ENCODE peak calls at places on chromosomes 6 and 20, in ten cellular contexts. One of them, this sample, is unnamed. For H3K4me1, the result is how much of the 10 kb centered on the place peaks cover.

GRCh38 chr6:169961772-169962561 is 210.5 kb downstream of the ERMARD start:
- DNase-seq in heart left ventricle: no peak
- DNase-seq in left lung: no peak
- DNase-seq in heart right ventricle: peak
- DNase-seq in A549: no peak
- DNase-seq in mucosa of descending colon: no peak
- DNase-seq in lower lobe of right lung: peak
- DNase-seq in left ventricle myocardium inferior: peak
- DNase-seq in neural progenitor cell: peak
- DNase-seq in pancreas: peak
- DNase-seq in this sample: peak

GRCh38 chr20:1327241-1327653 is 1.7 kb downstream of the SDCBP2 start:
- DNase-seq in heart left ventricle: no peak
- DNase-seq in left lung: peak
- DNase-seq in heart right ventricle: no peak
- DNase-seq in A549: no peak
- DNase-seq in mucosa of descending colon: peak
- DNase-seq in lower lobe of right lung: peak
- DNase-seq in left ventricle myocardium inferior: no peak
- DNase-seq in neural progenitor cell: no peak
- DNase-seq in pancreas: peak
- DNase-seq in this sample: peak

GRCh38 chr6:33073431-33073871 is at the start of gene HLA-DPA1:
- DNase-seq in heart left ventricle: peak
- DNase-seq in left lung: peak
- DNase-seq in heart right ventricle: no peak
- DNase-seq in A549: peak
- DNase-seq in mucosa of descending colon: peak
- DNase-seq in lower lobe of right lung: peak
- DNase-seq in left ventricle myocardium inferior: no peak
- DNase-seq in neural progenitor cell: no peak
- DNase-seq in pancreas: no peak
- DNase-seq in this sample: peak

GRCh38 chr6:4977468-4977867 is 26.4 kb downstream of the RPP40 start:
- DNase-seq in heart left ventricle: no peak
- DNase-seq in left lung: no peak
- DNase-seq in heart right ventricle: no peak
- DNase-seq in A549: no peak
- DNase-seq in mucosa of descending colon: no peak
- DNase-seq in lower lobe of right lung: no peak
- DNase-seq in left ventricle myocardium inferior: no peak
- DNase-seq in neural progenitor cell: no peak
- DNase-seq in pancreas: no peak
- DNase-seq in this sample: no peak

GRCh38 chr20:1296922-1297321 is 30.8 kb downstream of the SNPH start:
- DNase-seq in heart left ventricle: no peak
- DNase-seq in left lung: no peak
- DNase-seq in heart right ventricle: no peak
- DNase-seq in A549: no peak
- DNase-seq in mucosa of descending colon: no peak
- DNase-seq in lower lobe of right lung: no peak
- DNase-seq in left ventricle myocardium inferior: no peak
- DNase-seq in neural progenitor cell: no peak
- DNase-seq in pancreas: no peak
- DNase-seq in this sample: no peak

GRCh38 chr6:39855356-39855995 is 63.3 kb downstream of the DAAM2 start:
- DNase-seq in heart left ventricle: no peak
- DNase-seq in left lung: no peak
- DNase-seq in heart right ventricle: no peak
- DNase-seq in A549: no peak
- DNase-seq in mucosa of descending colon: no peak
- DNase-seq in lower lobe of right lung: no peak
- DNase-seq in left ventricle myocardium inferior: no peak
- DNase-seq in neural progenitor cell: no peak
- DNase-seq in pancreas: no peak
- DNase-seq in this sample: no peak

GRCh38 chr6:39962831-39963230 is 28.6 kb upstream of the MOCS1 start:
- DNase-seq in heart left ventricle: no peak
- DNase-seq in left lung: no peak
- DNase-seq in heart right ventricle: no peak
- DNase-seq in A549: no peak
- DNase-seq in mucosa of descending colon: no peak
- DNase-seq in lower lobe of right lung: no peak
- DNase-seq in left ventricle myocardium inferior: no peak
- DNase-seq in neural progenitor cell: no peak
- DNase-seq in pancreas: no peak
- DNase-seq in this sample: no peak

GRCh38 chr6:126657556-126658129 is 317.7 kb downstream of the CENPW start:
- DNase-seq in heart left ventricle: no peak
- DNase-seq in left lung: no peak
- DNase-seq in heart right ventricle: no peak
- DNase-seq in A549: peak
- DNase-seq in mucosa of descending colon: peak
- DNase-seq in lower lobe of right lung: no peak
- DNase-seq in left ventricle myocardium inferior: no peak
- DNase-seq in neural progenitor cell: peak
- DNase-seq in pancreas: no peak
- DNase-seq in this sample: no peak

GRCh38 chr20:53866787-53867740 is 203.3 kb downstream of the BCAS1 start:
- DNase-seq in heart left ventricle: no peak
- DNase-seq in left lung: no peak
- DNase-seq in heart right ventricle: no peak
- DNase-seq in A549: no peak
- DNase-seq in mucosa of descending colon: no peak
- DNase-seq in lower lobe of right lung: no peak
- DNase-seq in left ventricle myocardium inferior: no peak
- DNase-seq in neural progenitor cell: peak
- DNase-seq in pancreas: no peak
- DNase-seq in this sample: no peak

GRCh38 chr6:126539022-126539421 is 199.1 kb downstream of the CENPW start:
- DNase-seq in heart left ventricle: no peak
- DNase-seq in left lung: no peak
- DNase-seq in heart right ventricle: no peak
- DNase-seq in A549: peak
- DNase-seq in mucosa of descending colon: no peak
- DNase-seq in lower lobe of right lung: no peak
- DNase-seq in left ventricle myocardium inferior: no peak
- DNase-seq in neural progenitor cell: no peak
- DNase-seq in pancreas: no peak
- DNase-seq in this sample: no peak

GRCh38 chr20:62907377-62908317 is 18.7 kb downstream of the DIDO1 start:
- DNase-seq in heart left ventricle: no peak
- DNase-seq in left lung: no peak
- DNase-seq in heart right ventricle: no peak
- DNase-seq in A549: no peak
- DNase-seq in mucosa of descending colon: no peak
- DNase-seq in lower lobe of right lung: peak
- DNase-seq in left ventricle myocardium inferior: no peak
- DNase-seq in neural progenitor cell: peak
- DNase-seq in pancreas: no peak
- DNase-seq in this sample: no peak

GRCh38 chr6:109325400-109325801 is 56.9 kb downstream of the CD164 start:
- DNase-seq in heart left ventricle: no peak
- DNase-seq in left lung: no peak
- DNase-seq in heart right ventricle: no peak
- DNase-seq in A549: no peak
- DNase-seq in mucosa of descending colon: no peak
- DNase-seq in lower lobe of right lung: no peak
- DNase-seq in left ventricle myocardium inferior: no peak
- DNase-seq in neural progenitor cell: no peak
- DNase-seq in pancreas: no peak
- DNase-seq in this sample: no peak

GRCh38 chr6:134805163-134805562 is 144.7 kb downstream of the ALDH8A1 start:
- DNase-seq in heart left ventricle: no peak
- DNase-seq in left lung: no peak
- DNase-seq in heart right ventricle: no peak
- DNase-seq in A549: no peak
- DNase-seq in mucosa of descending colon: no peak
- DNase-seq in lower lobe of right lung: no peak
- DNase-seq in left ventricle myocardium inferior: no peak
- DNase-seq in neural progenitor cell: no peak
- DNase-seq in pancreas: no peak
- DNase-seq in this sample: no peak

GRCh38 chr6:157762636-157763035 is 60.4 kb upstream of the SNX9 start:
- DNase-seq in heart left ventricle: no peak
- DNase-seq in left lung: no peak
- DNase-seq in heart right ventricle: no peak
- DNase-seq in A549: no peak
- DNase-seq in mucosa of descending colon: no peak
- DNase-seq in lower lobe of right lung: no peak
- DNase-seq in left ventricle myocardium inferior: no peak
- DNase-seq in neural progenitor cell: no peak
- DNase-seq in pancreas: no peak
- DNase-seq in this sample: no peak

GRCh38 chr20:23318347-23318746 is 32.2 kb upstream of the NXT1 start:
- DNase-seq in heart left ventricle: no peak
- DNase-seq in left lung: no peak
- DNase-seq in heart right ventricle: no peak
- DNase-seq in A549: no peak
- DNase-seq in mucosa of descending colon: no peak
- DNase-seq in lower lobe of right lung: no peak
- DNase-seq in left ventricle myocardium inferior: no peak
- DNase-seq in neural progenitor cell: no peak
- DNase-seq in pancreas: no peak
- DNase-seq in this sample: no peak

DNA sequence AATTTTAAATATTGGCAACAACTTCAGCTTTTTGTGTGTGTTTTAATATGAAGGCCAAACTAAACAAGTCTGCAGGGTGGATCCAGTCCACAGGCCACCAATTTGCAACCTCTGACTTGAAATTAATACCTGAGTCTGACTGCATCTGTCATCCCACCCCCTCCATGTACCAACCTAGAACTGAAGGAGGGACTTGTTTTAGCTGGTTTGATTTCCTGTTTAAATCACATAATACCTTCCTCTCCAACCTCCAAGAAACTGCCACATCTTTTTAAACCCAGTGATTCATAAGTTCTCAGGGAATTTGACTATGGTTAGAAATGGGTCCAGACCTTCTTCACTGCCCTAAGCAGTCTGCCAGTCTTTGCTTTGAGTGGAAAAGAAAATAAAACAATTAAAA is 21.6 kb downstream of the RNF8 start:
- DNase-seq in heart left ventricle: no peak
- DNase-seq in left lung: no peak
- DNase-seq in heart right ventricle: no peak
- DNase-seq in A549: no peak
- DNase-seq in mucosa of descending colon: no peak
- DNase-seq in lower lobe of right lung: no peak
- DNase-seq in left ventricle myocardium inferior: no peak
- DNase-seq in neural progenitor cell: no peak
- DNase-seq in pancreas: no peak
- DNase-seq in this sample: no peak
- H3K4me1 ChIP-seq in heart left ventricle: under half
- H3K4me1 ChIP-seq in left lung: under half
- H3K4me1 ChIP-seq in heart right ventricle: under half
- H3K4me1 ChIP-seq in A549: under half
- H3K4me1 ChIP-seq in mucosa of descending colon: under half
- H3K4me1 ChIP-seq in lower lobe of right lung: under half
- H3K4me1 ChIP-seq in left ventricle myocardium inferior: under half
- H3K4me1 ChIP-seq in neural progenitor cell: under half
- H3K4me1 ChIP-seq in pancreas: under half
- H3K4me1 ChIP-seq in this sample: under half

DNA sequence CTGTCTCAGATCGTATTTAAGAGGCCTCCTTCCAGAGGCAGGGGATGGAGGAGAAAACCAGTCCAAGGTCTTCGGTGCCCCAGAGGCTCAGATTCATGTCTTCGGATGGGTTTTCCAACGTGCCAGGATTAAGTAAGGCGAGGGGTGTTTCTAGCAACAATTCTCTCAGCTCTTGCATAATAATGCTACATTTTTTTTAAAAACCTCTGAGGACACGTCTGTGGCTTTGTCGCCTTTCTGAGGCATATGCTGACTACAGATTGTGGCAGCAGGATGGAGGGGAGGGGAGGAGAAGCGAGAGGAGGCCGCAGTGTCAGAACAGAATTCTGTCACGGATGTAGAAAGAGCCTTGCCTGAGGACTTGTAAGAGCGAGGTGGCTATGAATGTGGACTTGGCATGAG is 17.7 kb upstream of the CCDC167 start:
- DNase-seq in heart left ventricle: no peak
- DNase-seq in left lung: no peak
- DNase-seq in heart right ventricle: no peak
- DNase-seq in A549: no peak
- DNase-seq in mucosa of descending colon: peak
- DNase-seq in lower lobe of right lung: no peak
- DNase-seq in left ventricle myocardium inferior: no peak
- DNase-seq in neural progenitor cell: no peak
- DNase-seq in pancreas: no peak
- DNase-seq in this sample: no peak
- H3K4me1 ChIP-seq in heart left ventricle: under half
- H3K4me1 ChIP-seq in left lung: under half
- H3K4me1 ChIP-seq in heart right ventricle: under half
- H3K4me1 ChIP-seq in A549: under half
- H3K4me1 ChIP-seq in mucosa of descending colon: under half
- H3K4me1 ChIP-seq in lower lobe of right lung: under half
- H3K4me1 ChIP-seq in left ventricle myocardium inferior: under half
- H3K4me1 ChIP-seq in neural progenitor cell: under half
- H3K4me1 ChIP-seq in pancreas: under half
- H3K4me1 ChIP-seq in this sample: under half

DNA sequence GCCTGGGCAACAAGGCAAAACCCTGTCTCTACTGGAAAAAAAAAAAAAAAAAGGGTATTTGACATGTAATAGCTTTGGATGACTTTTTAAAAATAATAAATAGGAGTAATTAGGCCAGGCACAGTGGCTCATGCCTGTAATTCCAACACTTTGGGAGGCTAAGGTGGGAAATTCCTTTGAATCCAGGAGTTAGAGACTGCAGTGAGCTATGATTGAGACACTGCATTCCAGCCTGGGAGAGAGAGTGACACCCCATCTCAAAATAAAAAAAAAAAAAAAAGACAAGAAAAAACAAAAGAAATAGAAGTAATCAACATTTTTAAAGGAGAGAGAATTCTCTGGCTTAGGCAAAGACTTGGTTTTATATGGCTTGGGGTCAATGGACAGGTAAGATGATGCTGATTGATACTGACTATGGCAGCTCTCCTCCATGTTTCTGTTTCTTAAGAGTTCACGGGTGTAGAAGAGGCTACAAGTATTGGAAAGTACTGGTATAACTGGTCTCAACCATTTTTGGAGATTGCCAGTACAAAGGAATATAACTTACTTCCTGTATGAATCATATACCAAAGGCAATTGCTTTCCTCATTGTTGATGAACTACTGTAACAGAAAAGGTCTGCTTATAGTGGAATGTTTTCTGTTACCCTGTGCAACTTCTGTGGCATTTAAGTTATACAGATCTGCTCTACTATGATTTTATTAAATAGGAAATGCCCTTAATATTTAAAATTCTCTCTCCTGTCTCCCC is 10.1 kb downstream of the MAP3K5 start:
- DNase-seq in heart left ventricle: no peak
- DNase-seq in left lung: no peak
- DNase-seq in heart right ventricle: no peak
- DNase-seq in A549: no peak
- DNase-seq in mucosa of descending colon: no peak
- DNase-seq in lower lobe of right lung: no peak
- DNase-seq in left ventricle myocardium inferior: no peak
- DNase-seq in neural progenitor cell: no peak
- DNase-seq in pancreas: no peak
- DNase-seq in this sample: no peak
- H3K4me1 ChIP-seq in heart left ventricle: under half
- H3K4me1 ChIP-seq in left lung: half or more
- H3K4me1 ChIP-seq in heart right ventricle: half or more
- H3K4me1 ChIP-seq in A549: under half
- H3K4me1 ChIP-seq in mucosa of descending colon: under half
- H3K4me1 ChIP-seq in lower lobe of right lung: half or more
- H3K4me1 ChIP-seq in left ventricle myocardium inferior: half or more
- H3K4me1 ChIP-seq in neural progenitor cell: under half
- H3K4me1 ChIP-seq in pancreas: under half
- H3K4me1 ChIP-seq in this sample: half or more

GRCh38 chr20:41078329-41078728 is 49.7 kb downstream of the TOP1 start:
- DNase-seq in heart left ventricle: no peak
- DNase-seq in left lung: no peak
- DNase-seq in heart right ventricle: no peak
- DNase-seq in A549: peak
- DNase-seq in mucosa of descending colon: peak
- DNase-seq in lower lobe of right lung: no peak
- DNase-seq in left ventricle myocardium inferior: no peak
- DNase-seq in neural progenitor cell: peak
- DNase-seq in pancreas: no peak
- DNase-seq in this sample: no peak
- H3K4me1 ChIP-seq in heart left ventricle: under half
- H3K4me1 ChIP-seq in left lung: under half
- H3K4me1 ChIP-seq in heart right ventricle: under half
- H3K4me1 ChIP-seq in A549: under half
- H3K4me1 ChIP-seq in mucosa of descending colon: under half
- H3K4me1 ChIP-seq in lower lobe of right lung: under half
- H3K4me1 ChIP-seq in left ventricle myocardium inferior: half or more
- H3K4me1 ChIP-seq in neural progenitor cell: under half
- H3K4me1 ChIP-seq in pancreas: under half
- H3K4me1 ChIP-seq in this sample: half or more

This sample was measured in tibial artery.